ENCODE peak calls at places on chromosomes 5 and 9, in five cellular contexts. One of them, this sample, is unnamed.

GRCh38 chr9:98284754-98285153 is 29.3 kb upstream of the TBC1D2 start:
- DNase-seq in HepG2: no peak
- DNase-seq in HCT116: no peak
- DNase-seq in K562: no peak
- DNase-seq in H1: no peak
- DNase-seq in this sample: no peak

GRCh38 chr9:89885156-89885555 is 280.3 kb downstream of the GADD45G start:
- DNase-seq in HepG2: no peak
- DNase-seq in HCT116: no peak
- DNase-seq in K562: no peak
- DNase-seq in H1: no peak
- DNase-seq in this sample: no peak

GRCh38 chr5:150538007-150538917 is 30.3 kb downstream of the NDST1 start:
- DNase-seq in HepG2: no peak
- DNase-seq in HCT116: no peak
- DNase-seq in K562: peak
- DNase-seq in H1: no peak
- DNase-seq in this sample: no peak

GRCh38 chr9:15329539-15330109 is 22.6 kb upstream of the TTC39B start:
- DNase-seq in HepG2: peak
- DNase-seq in HCT116: no peak
- DNase-seq in K562: peak
- DNase-seq in H1: no peak
- DNase-seq in this sample: no peak

GRCh38 chr5:161471551-161471950 is 75.0 kb downstream of the GABRB2 start:
- DNase-seq in HepG2: no peak
- DNase-seq in HCT116: no peak
- DNase-seq in K562: no peak
- DNase-seq in H1: no peak
- DNase-seq in this sample: no peak

GRCh38 chr5:137051165-137051564 is 448.0 kb downstream of the SPOCK1 start:
- DNase-seq in HepG2: peak
- DNase-seq in HCT116: no peak
- DNase-seq in K562: no peak
- DNase-seq in H1: no peak
- DNase-seq in this sample: no peak

GRCh38 chr5:126965487-126965886 is 64.9 kb downstream of the MARCHF3 start:
- DNase-seq in HepG2: no peak
- DNase-seq in HCT116: no peak
- DNase-seq in K562: no peak
- DNase-seq in H1: no peak
- DNase-seq in this sample: no peak

GRCh38 chr9:126692041-126692758 is 78.5 kb downstream of the LMX1B start:
- DNase-seq in HepG2: no peak
- DNase-seq in HCT116: no peak
- DNase-seq in K562: no peak
- DNase-seq in H1: no peak
- DNase-seq in this sample: no peak

GRCh38 chr5:123088031-123088805 is 823 bp upstream of the PRDM6 start:
- DNase-seq in HepG2: peak
- DNase-seq in HCT116: no peak
- DNase-seq in K562: no peak
- DNase-seq in H1: no peak
- DNase-seq in this sample: no peak

GRCh38 chr5:93807860-93808259 is 66.5 kb upstream of the POU5F2 start:
- DNase-seq in HepG2: no peak
- DNase-seq in HCT116: no peak
- DNase-seq in K562: no peak
- DNase-seq in H1: no peak
- DNase-seq in this sample: no peak

GRCh38 chr9:78994476-78994875 is 577.3 kb upstream of the TLE4 start:
- DNase-seq in HepG2: no peak
- DNase-seq in HCT116: no peak
- DNase-seq in K562: no peak
- DNase-seq in H1: no peak
- DNase-seq in this sample: no peak

GRCh38 chr5:113047733-113048652 is 71.4 kb downstream of the DCP2 start:
- DNase-seq in HepG2: no peak
- DNase-seq in HCT116: no peak
- DNase-seq in K562: peak
- DNase-seq in H1: no peak
- DNase-seq in this sample: no peak

GRCh38 chr5:37840036-37840909 is at the start of gene GDNF:
- DNase-seq in HepG2: peak
- DNase-seq in HCT116: no peak
- DNase-seq in K562: no peak
- DNase-seq in H1: no peak
- DNase-seq in this sample: no peak

GRCh38 chr9:4073371-4073770 is 226.5 kb downstream of the GLIS3 start:
- DNase-seq in HepG2: peak
- DNase-seq in HCT116: peak
- DNase-seq in K562: peak
- DNase-seq in H1: no peak
- DNase-seq in this sample: no peak

GRCh38 chr5:174413520-174414314 is 310.7 kb upstream of the MSX2 start:
- DNase-seq in HepG2: no peak
- DNase-seq in HCT116: no peak
- DNase-seq in K562: no peak
- DNase-seq in H1: no peak
- DNase-seq in this sample: no peak

GRCh38 chr9:36906492-36906891 is 127.6 kb downstream of the PAX5 start:
- DNase-seq in HepG2: no peak
- DNase-seq in HCT116: no peak
- DNase-seq in K562: no peak
- DNase-seq in H1: no peak
- DNase-seq in this sample: no peak

GRCh38 chr9:107283621-107284616 is 840 bp downstream of the RAD23B start:
- DNase-seq in HepG2: peak
- DNase-seq in HCT116: peak
- DNase-seq in K562: peak
- DNase-seq in H1: peak
- DNase-seq in this sample: peak

DNA sequence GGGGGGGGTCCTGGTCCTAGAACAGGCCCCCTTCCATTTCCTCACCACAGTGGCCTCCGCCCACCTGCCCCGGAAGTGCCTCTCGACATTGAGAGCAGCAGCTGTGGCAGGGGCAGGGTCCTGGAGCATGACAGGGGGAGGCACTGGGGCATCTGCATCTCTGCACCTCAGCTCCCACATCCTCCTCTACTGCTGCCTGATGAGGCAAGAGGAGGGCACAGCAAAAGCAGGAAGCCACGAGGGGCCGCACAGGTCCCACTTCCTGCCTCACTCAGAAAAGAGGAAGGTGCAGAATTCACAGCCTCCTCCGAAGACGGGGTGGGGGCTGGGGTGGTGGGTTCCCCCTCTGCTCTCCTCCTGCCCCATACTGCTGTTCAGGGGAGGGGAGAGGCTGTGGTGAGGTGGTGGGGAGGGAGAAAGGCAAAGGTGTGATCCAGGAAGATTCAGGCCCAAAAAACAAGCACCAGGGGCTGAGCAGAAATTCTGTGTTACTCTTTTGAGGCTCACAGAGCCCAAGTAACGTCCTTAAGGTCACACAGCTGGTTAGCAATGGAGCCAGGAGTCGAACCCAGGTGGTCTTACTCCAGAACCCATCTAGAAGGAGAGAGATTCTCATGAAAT is 14.7 kb downstream of the AKNA start:
- DNase-seq in HepG2: no peak
- DNase-seq in HCT116: no peak
- DNase-seq in K562: no peak
- DNase-seq in H1: no peak
- DNase-seq in this sample: no peak
- TF ChIP-seq ZNF274 in HepG2: no peak
- TF ChIP-seq ZNF274 in HCT116: no peak
- TF ChIP-seq ZNF274 in K562: no peak
- TF ChIP-seq ZNF274 in H1: no peak
- TF ChIP-seq ZNF274 in this sample: no peak

DNA sequence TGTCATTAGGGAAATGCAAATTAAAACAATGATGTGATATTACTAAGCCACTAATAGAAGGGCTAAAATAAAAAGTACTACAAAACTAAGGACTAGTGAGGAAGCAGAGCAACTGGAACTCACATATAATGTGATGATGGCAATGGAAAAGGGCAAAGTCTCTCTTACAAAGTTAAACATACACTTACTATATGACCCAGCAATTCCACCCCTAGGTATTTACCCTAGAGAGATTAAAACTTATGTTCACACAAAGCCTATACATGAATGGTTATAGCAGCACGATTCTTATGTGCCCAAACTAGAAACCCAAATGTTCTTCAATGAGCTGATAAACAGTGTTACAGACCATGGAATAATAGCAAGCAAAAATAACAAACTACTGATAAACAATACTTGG is 643.7 kb downstream of the TLE1 start:
- DNase-seq in HepG2: no peak
- DNase-seq in HCT116: no peak
- DNase-seq in K562: no peak
- DNase-seq in H1: no peak
- DNase-seq in this sample: no peak
- TF ChIP-seq ZNF274 in HepG2: no peak
- TF ChIP-seq ZNF274 in HCT116: no peak
- TF ChIP-seq ZNF274 in K562: no peak
- TF ChIP-seq ZNF274 in H1: no peak
- TF ChIP-seq ZNF274 in this sample: no peak

GRCh38 chr5:57304931-57305330 is 131.1 kb downstream of the GPBP1 start:
- DNase-seq in HepG2: no peak
- DNase-seq in HCT116: no peak
- DNase-seq in K562: no peak
- DNase-seq in H1: no peak
- DNase-seq in this sample: no peak
- TF ChIP-seq ZNF274 in HepG2: no peak
- TF ChIP-seq ZNF274 in HCT116: no peak
- TF ChIP-seq ZNF274 in K562: no peak
- TF ChIP-seq ZNF274 in H1: no peak
- TF ChIP-seq ZNF274 in this sample: no peak

GRCh38 chr5:10601246-10602030 is 37.6 kb downstream of the ANKRD33B start:
- DNase-seq in HepG2: peak
- DNase-seq in HCT116: peak
- DNase-seq in K562: peak
- DNase-seq in H1: no peak
- DNase-seq in this sample: no peak
- TF ChIP-seq ZNF274 in HepG2: no peak
- TF ChIP-seq ZNF274 in HCT116: no peak
- TF ChIP-seq ZNF274 in K562: no peak
- TF ChIP-seq ZNF274 in H1: no peak
- TF ChIP-seq ZNF274 in this sample: no peak

DNA sequence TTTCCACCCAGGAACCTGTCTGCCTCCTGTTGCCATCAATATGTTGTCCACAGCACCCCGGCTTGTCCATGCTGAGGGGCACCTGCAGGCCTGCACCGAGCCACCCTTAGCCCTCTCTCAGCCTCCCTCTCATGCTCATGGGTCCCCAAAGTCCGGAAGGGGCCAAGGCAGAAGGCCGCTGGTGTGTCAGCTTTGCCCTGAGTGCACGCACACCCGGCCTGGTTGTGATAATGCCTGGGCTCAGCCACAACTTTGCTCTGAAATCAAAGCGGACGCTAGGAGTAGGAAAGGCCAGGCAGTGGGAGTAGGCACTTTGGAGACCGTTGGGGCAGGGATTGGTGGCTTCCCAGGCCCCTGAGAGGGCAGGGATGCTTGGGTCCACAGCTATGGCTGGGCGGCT is 201.8 kb upstream of the NUDT12 start:
- DNase-seq in HepG2: no peak
- DNase-seq in HCT116: no peak
- DNase-seq in K562: no peak
- DNase-seq in H1: no peak
- DNase-seq in this sample: no peak
- TF ChIP-seq ZNF274 in HepG2: no peak
- TF ChIP-seq ZNF274 in HCT116: no peak
- TF ChIP-seq ZNF274 in K562: no peak
- TF ChIP-seq ZNF274 in H1: no peak
- TF ChIP-seq ZNF274 in this sample: no peak

GRCh38 chr9:12764150-12764549 is 10.7 kb upstream of the LURAP1L start:
- DNase-seq in HepG2: no peak
- DNase-seq in HCT116: no peak
- DNase-seq in K562: no peak
- DNase-seq in H1: no peak
- DNase-seq in this sample: no peak
- TF ChIP-seq ZNF274 in HepG2: no peak
- TF ChIP-seq ZNF274 in HCT116: no peak
- TF ChIP-seq ZNF274 in K562: no peak
- TF ChIP-seq ZNF274 in H1: no peak
- TF ChIP-seq ZNF274 in this sample: no peak

GRCh38 chr5:52943808-52944207 is 45.3 kb upstream of the ITGA2 start:
- DNase-seq in HepG2: no peak
- DNase-seq in HCT116: no peak
- DNase-seq in K562: no peak
- DNase-seq in H1: no peak
- DNase-seq in this sample: no peak

GRCh38 chr5:52945040-52945439 is 44.1 kb upstream of the ITGA2 start:
- DNase-seq in HepG2: no peak
- DNase-seq in HCT116: no peak
- DNase-seq in K562: no peak
- DNase-seq in H1: no peak
- DNase-seq in this sample: no peak

GRCh38 chr5:52948418-52949076 is 40.6 kb upstream of the ITGA2 start:
- DNase-seq in HepG2: peak
- DNase-seq in HCT116: peak
- DNase-seq in K562: peak
- DNase-seq in H1: no peak
- DNase-seq in this sample: peak

GRCh38 chr5:52947851-52948250 is 41.3 kb upstream of the ITGA2 start:
- DNase-seq in HepG2: no peak
- DNase-seq in HCT116: no peak
- DNase-seq in K562: no peak
- DNase-seq in H1: no peak
- DNase-seq in this sample: no peak

DNA sequence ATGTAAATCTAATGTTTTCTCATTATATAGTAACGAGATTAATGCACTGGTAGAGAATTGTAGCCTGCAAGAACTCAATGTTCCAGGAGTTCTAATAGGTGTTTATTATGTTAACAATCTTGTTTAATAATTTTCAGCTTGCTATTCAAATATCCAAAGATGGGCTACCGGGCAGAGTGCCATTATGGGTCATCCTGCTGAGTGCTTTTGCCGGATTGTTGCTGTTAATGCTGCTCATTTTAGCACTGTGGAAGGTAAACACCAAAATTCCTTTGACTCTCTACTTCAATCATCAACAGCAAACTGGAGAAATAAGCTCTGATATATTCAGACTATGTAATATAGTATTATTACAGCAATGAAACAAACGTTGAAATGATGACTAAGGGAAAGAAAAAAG is 41.9 kb upstream of the ITGA2 start:
- DNase-seq in HepG2: no peak
- DNase-seq in HCT116: no peak
- DNase-seq in K562: no peak
- DNase-seq in H1: no peak
- DNase-seq in this sample: no peak
- TF ChIP-seq ZNF274 in HepG2: no peak
- TF ChIP-seq ZNF274 in HCT116: no peak
- TF ChIP-seq ZNF274 in K562: no peak
- TF ChIP-seq ZNF274 in H1: no peak
- TF ChIP-seq ZNF274 in this sample: no peak

DNA sequence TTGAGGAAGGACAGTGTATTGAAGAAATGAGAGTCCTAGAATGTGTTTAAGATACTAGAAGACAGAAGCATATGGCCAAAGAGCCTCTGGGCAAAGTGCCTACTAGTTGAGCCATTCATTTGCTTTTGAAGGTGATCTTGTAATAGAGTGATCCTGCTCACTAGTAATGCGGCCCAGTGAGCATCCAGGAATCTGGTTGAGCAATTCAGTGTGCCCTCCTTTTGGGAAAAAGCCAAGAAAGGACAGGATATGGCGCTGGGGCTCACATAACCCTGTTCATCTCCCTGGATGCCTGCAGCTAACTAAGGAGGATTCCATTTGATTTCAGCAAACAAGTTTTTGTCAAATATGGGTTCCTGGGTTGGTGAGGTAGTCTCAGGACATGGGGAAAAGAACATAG is 16.3 kb downstream of the ADAM19 start:
- DNase-seq in HepG2: no peak
- DNase-seq in HCT116: no peak
- DNase-seq in K562: no peak
- DNase-seq in H1: no peak
- DNase-seq in this sample: no peak
- TF ChIP-seq ZNF274 in HepG2: no peak
- TF ChIP-seq ZNF274 in HCT116: no peak
- TF ChIP-seq ZNF274 in K562: no peak
- TF ChIP-seq ZNF274 in H1: no peak
- TF ChIP-seq ZNF274 in this sample: no peak